ENCODE peak calls at places on chromosomes 4 and X, in eight cellular contexts. L, N, O, U, V, Y, S and I are unnamed samples.

GRCh38 chrX:96770315-96770714 is 85.7 kb downstream of the DIAPH2 start:
- DNase-seq in L (no peak), N (peak), O (no peak), U (no peak), V (peak), Y (no peak), S (no peak), I (no peak)

GRCh38 chr4:33200377-33200776 is 2480.2 kb downstream of the PCDH7 start:
- DNase-seq in L (no peak), N (no peak), O (no peak), U (no peak), V (no peak), Y (no peak), S (no peak), I (no peak)

GRCh38 chrX:10045327-10046000 is 78.3 kb downstream of the CLDN34 start:
- DNase-seq in L (no peak), N (no peak), O (no peak), U (peak), V (no peak), Y (no peak), S (no peak), I (no peak)

GRCh38 chrX:80388206-80388605 is 32.0 kb upstream of the TENT5D start:
- DNase-seq in L (no peak), N (no peak), O (no peak), U (no peak), V (no peak), Y (no peak), S (no peak), I (no peak)

GRCh38 chrX:3711331-3711917 is 2.0 kb downstream of the PRKX start:
- DNase-seq in L (peak), N (no peak), O (no peak), U (no peak), V (no peak), Y (no peak), S (no peak), I (no peak)

GRCh38 chr4:137310156-137310555 is 222.1 kb downstream of the PCDH18 start:
- DNase-seq in L (no peak), N (peak), O (peak), U (no peak), V (peak), Y (peak), S (no peak), I (no peak)

GRCh38 chr4:63080929-63081328 is 1328.3 kb downstream of the TECRL start:
- DNase-seq in L (no peak), N (no peak), O (no peak), U (no peak), V (no peak), Y (no peak), S (no peak), I (no peak)

GRCh38 chr4:48620093-48620492 is 130.0 kb downstream of the ZAR1 start:
- DNase-seq in L (no peak), N (no peak), O (no peak), U (no peak), V (no peak), Y (no peak), S (no peak), I (no peak)

GRCh38 chrX:105837227-105837626 is 14.9 kb downstream of the NRK start:
- DNase-seq in L (no peak), N (peak), O (peak), U (peak), V (peak), Y (peak), S (no peak), I (no peak)

GRCh38 chr4:57110635-57111546 is 706 bp upstream of the IGFBP7 start:
- DNase-seq in L (peak), N (peak), O (peak), U (peak), V (peak), Y (peak), S (peak), I (no peak)

GRCh38 chr4:152640058-152640921 is 39.5 kb downstream of the TMEM154 start:
- DNase-seq in L (no peak), N (peak), O (no peak), U (peak), V (peak), Y (no peak), S (no peak), I (no peak)

GRCh38 chrX:41906515-41907165 is 16.7 kb downstream of the CASK start:
- DNase-seq in L (no peak), N (peak), O (no peak), U (no peak), V (peak), Y (peak), S (no peak), I (no peak)

GRCh38 chr4:185039508-185040273 is 21.4 kb downstream of the HELT start:
- DNase-seq in L (peak), N (peak), O (peak), U (peak), V (peak), Y (peak), S (peak), I (peak)

GRCh38 chrX:45344597-45344996 is 143.9 kb upstream of the DIPK2B start:
- DNase-seq in L (no peak), N (peak), O (peak), U (no peak), V (peak), Y (no peak), S (no peak), I (no peak)

GRCh38 chr4:129403848-129404247 is 307.9 kb downstream of the C4orf33 start:
- DNase-seq in L (no peak), N (no peak), O (no peak), U (no peak), V (no peak), Y (no peak), S (no peak), I (no peak)

GRCh38 chrX:1400731-1401471 is 9.0 kb upstream of the SLC25A6 start:
- DNase-seq in L (no peak), N (no peak), O (no peak), U (no peak), V (no peak), Y (no peak), S (peak), I (no peak)

GRCh38 chr4:24266951-24267577 is 317.3 kb downstream of the DHX15 start:
- DNase-seq in L (no peak), N (peak), O (no peak), U (no peak), V (peak), Y (no peak), S (no peak), I (no peak)

GRCh38 chr4:105022811-105023667 is 123.6 kb upstream of the TET2 start:
- DNase-seq in L (peak), N (peak), O (no peak), U (no peak), V (peak), Y (peak), S (peak), I (no peak)

GRCh38 chr4:82677327-82677726 is 115.5 kb upstream of the TMEM150C start:
- DNase-seq in L (no peak), N (no peak), O (no peak), U (no peak), V (no peak), Y (no peak), S (no peak), I (no peak)

GRCh38 chrX:374566-374965 is 12.1 kb downstream of the PPP2R3B start:
- DNase-seq in L (no peak), N (no peak), O (peak), U (no peak), V (peak), Y (no peak), S (no peak), I (no peak)

GRCh38 chr4:83757121-83757621 is 221.3 kb downstream of the GPAT3 start:
- DNase-seq in L (no peak), N (no peak), O (peak), U (no peak), V (no peak), Y (peak), S (no peak), I (peak)

GRCh38 chr4:5629542-5629941 is 78.8 kb downstream of the EVC2 start:
- DNase-seq in L (no peak), N (no peak), O (no peak), U (no peak), V (no peak), Y (no peak), S (no peak), I (no peak)

GRCh38 chr4:59960143-59960542 is 1240.0 kb upstream of the ADGRL3 start:
- DNase-seq in L (no peak), N (no peak), O (no peak), U (no peak), V (no peak), Y (no peak), S (no peak), I (no peak)

GRCh38 chr4:134216436-134216835 is 14.8 kb upstream of the PABPC4L start:
- DNase-seq in L (no peak), N (peak), O (no peak), U (no peak), V (peak), Y (no peak), S (no peak), I (no peak)

GRCh38 chrX:136030357-136031225 is 45.4 kb downstream of the SLC9A6 start:
- DNase-seq in L (no peak), N (peak), O (peak), U (no peak), V (peak), Y (no peak), S (no peak), I (no peak)

GRCh38 chr4:180059216-180059881 is 2183.9 kb upstream of the TENM3 start:
- DNase-seq in L (no peak), N (no peak), O (no peak), U (no peak), V (no peak), Y (no peak), S (no peak), I (peak)

GRCh38 chrX:102784550-102784949 is 64.0 kb downstream of the GPRASP3 start:
- DNase-seq in L (peak), N (peak), O (no peak), U (no peak), V (no peak), Y (no peak), S (peak), I (no peak)

GRCh38 chrX:15696516-15696915 is 31.9 kb upstream of the CLTRN start:
- DNase-seq in L (no peak), N (no peak), O (no peak), U (no peak), V (no peak), Y (no peak), S (no peak), I (no peak)

GRCh38 chr4:150875367-150875766 is 139.7 kb downstream of the LRBA start:
- DNase-seq in L (no peak), N (no peak), O (no peak), U (no peak), V (no peak), Y (no peak), S (no peak), I (no peak)

GRCh38 chrX:155662297-155662696 is 49.5 kb upstream of the TMLHE start:
- DNase-seq in L (no peak), N (peak), O (no peak), U (no peak), V (peak), Y (no peak), S (no peak), I (no peak)

GRCh38 chrX:143945171-143945570 is 61.3 kb downstream of the UBE2NL start:
- DNase-seq in L (no peak), N (no peak), O (no peak), U (no peak), V (no peak), Y (peak), S (no peak), I (no peak)

GRCh38 chrX:11341274-11342256 is 48.4 kb downstream of the AMELX start:
- DNase-seq in L (peak), N (peak), O (peak), U (peak), V (peak), Y (peak), S (peak), I (no peak)

GRCh38 chrX:84339507-84340364 is 151.7 kb upstream of the RPS6KA6 start:
- DNase-seq in L (no peak), N (peak), O (no peak), U (no peak), V (peak), Y (peak), S (no peak), I (peak)

GRCh38 chr4:142408003-142408441 is 438.1 kb downstream of the INPP4B start:
- DNase-seq in L (no peak), N (peak), O (peak), U (no peak), V (peak), Y (peak), S (no peak), I (no peak)

GRCh38 chrX:132227383-132228112 is 8.3 kb upstream of the RAP2C start:
- DNase-seq in L (no peak), N (peak), O (peak), U (no peak), V (no peak), Y (no peak), S (no peak), I (no peak)

GRCh38 chr4:101954351-101954750 is 163.8 kb downstream of the BANK1 start:
- DNase-seq in L (no peak), N (no peak), O (no peak), U (no peak), V (no peak), Y (no peak), S (no peak), I (no peak)

GRCh38 chr4:71906096-71906495 is 122.2 kb upstream of the GC start:
- DNase-seq in L (no peak), N (no peak), O (no peak), U (no peak), V (no peak), Y (no peak), S (no peak), I (no peak)

GRCh38 chr4:175435437-175435836 is 376.6 kb downstream of the GPM6A start:
- DNase-seq in L (no peak), N (no peak), O (no peak), U (no peak), V (peak), Y (no peak), S (no peak), I (peak)

DNA sequence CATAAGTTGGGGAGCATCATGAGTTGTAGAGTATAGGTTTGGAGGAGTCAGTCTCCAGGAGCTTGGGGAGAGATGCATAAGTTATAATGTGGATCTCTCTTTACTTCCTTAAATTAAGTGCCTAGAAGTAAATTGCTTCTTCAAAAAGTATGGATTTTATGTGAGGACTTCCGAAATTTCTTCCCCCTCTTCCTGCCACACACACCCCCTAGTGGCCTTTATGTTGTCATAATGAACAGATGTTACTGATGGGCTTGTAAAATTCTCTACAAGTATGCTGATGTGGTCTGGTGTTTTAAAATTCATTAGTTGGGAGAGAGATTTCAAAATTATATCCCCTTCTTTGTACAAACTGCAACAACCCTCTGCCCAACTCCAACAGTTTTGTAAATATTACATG is 2.3 kb upstream of the METTL14 start:
- DNase-seq in L (no peak), N (peak), O (peak), U (no peak), V (peak), Y (peak), S (no peak), I (peak)
- H3K4me3 ChIP-seq in L (no peak), N (no peak), O (no peak), U (no peak), V (no peak), Y (no peak), S (no peak), I (peak)

DNA sequence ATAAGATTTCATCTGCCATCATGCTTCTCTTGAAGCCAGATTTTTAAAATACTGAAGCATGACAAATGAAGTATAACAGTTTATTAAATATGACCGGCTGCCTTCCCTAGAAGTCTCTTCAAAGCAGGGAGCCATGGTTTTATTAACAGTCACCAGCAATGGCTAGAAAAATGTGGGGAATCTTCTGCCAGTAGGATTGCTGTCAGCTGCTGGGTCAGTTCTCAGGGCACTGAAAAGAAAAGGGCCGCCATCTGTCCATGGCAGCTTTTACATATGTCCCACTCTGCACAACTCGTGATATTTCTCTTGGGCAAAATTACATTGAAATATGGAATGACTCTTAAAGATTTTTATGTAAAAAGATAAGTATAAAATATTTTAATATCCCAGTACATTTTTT is 2.8 kb downstream of the CCNG2 start:
- DNase-seq in L (no peak), N (no peak), O (no peak), U (no peak), V (no peak), Y (no peak), S (no peak), I (no peak)
- H3K4me3 ChIP-seq in L (no peak), N (no peak), O (no peak), U (no peak), V (no peak), Y (no peak), S (no peak), I (no peak)

GRCh38 chr4:921830-922331 is 10.2 kb downstream of the GAK start:
- DNase-seq in L (peak), N (no peak), O (no peak), U (no peak), V (no peak), Y (no peak), S (peak), I (no peak)
- H3K4me3 ChIP-seq in L (no peak), N (no peak), O (no peak), U (no peak), V (no peak), Y (no peak), S (no peak), I (no peak)

GRCh38 chrX:68833448-68833805 is 4.6 kb downstream of the EFNB1 start:
- DNase-seq in L (peak), N (no peak), O (no peak), U (no peak), V (no peak), Y (no peak), S (no peak), I (no peak)

GRCh38 chrX:68830486-68831404 is 1.9 kb downstream of the EFNB1 start:
- DNase-seq in L (peak), N (no peak), O (no peak), U (no peak), V (no peak), Y (no peak), S (no peak), I (no peak)

GRCh38 chrX:68831405-68832100 is 2.7 kb downstream of the EFNB1 start:
- DNase-seq in L (peak), N (no peak), O (no peak), U (no peak), V (no peak), Y (no peak), S (no peak), I (no peak)

GRCh38 chrX:68832516-68833447 is 4.0 kb downstream of the EFNB1 start:
- DNase-seq in L (peak), N (no peak), O (no peak), U (no peak), V (no peak), Y (no peak), S (no peak), I (no peak)

GRCh38 chrX:68832101-68832416 is 3.2 kb downstream of the EFNB1 start:
- DNase-seq in L (peak), N (peak), O (peak), U (peak), V (peak), Y (peak), S (peak), I (no peak)
- H3K4me3 ChIP-seq in L (peak), N (peak), O (peak), U (peak), V (peak), Y (peak), S (peak), I (peak)

DNA sequence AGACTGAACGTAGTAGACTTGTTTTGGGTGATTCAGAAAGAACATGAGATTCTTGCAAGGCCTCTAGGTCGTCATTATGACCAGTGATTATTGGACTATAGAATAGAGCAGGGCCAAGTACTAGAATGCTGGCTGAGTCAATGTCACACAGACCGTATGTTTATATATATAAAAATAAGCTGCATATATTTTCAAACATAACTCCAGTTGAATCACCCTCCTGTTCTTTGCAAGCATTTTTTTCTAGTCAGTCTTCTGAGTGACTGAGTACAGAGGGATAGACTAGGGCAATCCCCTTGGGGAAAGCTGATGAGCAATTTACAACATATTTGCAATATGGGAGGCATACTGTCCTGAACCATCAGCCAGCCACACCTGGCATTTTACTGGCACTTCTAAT is 48.4 kb upstream of the PRPS1 start:
- DNase-seq in L (no peak), N (peak), O (no peak), U (no peak), V (no peak), Y (peak), S (no peak), I (no peak)
- H3K4me3 ChIP-seq in L (no peak), N (no peak), O (no peak), U (no peak), V (no peak), Y (no peak), S (no peak), I (no peak)

DNA sequence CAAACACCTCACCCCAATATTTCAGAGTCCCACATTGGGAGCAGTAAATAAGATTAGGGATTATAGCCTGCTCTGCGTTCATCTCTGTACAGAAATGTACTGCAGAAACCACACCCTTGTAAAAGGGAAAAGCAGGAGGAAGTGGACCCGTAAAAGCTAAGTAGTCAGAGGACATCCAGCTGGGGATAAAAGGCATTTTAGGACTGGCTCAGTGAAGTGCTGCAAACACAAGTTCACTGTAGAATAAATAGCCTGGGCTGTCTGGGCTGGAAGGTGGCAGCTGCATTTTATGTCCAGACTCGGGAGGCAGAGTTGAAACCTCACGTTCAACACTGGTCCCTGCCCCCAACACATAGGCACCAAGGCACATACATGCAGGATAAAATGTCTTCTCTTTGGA is 178.7 kb upstream of the FAT1 start:
- DNase-seq in L (no peak), N (no peak), O (no peak), U (no peak), V (no peak), Y (no peak), S (no peak), I (no peak)
- H3K4me3 ChIP-seq in L (no peak), N (no peak), O (no peak), U (no peak), V (no peak), Y (no peak), S (no peak), I (no peak)

GRCh38 chr4:74789518-74789917 is 4.8 kb downstream of the BTC start:
- DNase-seq in L (no peak), N (no peak), O (no peak), U (no peak), V (no peak), Y (no peak), S (no peak), I (no peak)

GRCh38 chr4:74794341-74794801 is at the start of gene BTC:
- DNase-seq in L (peak), N (peak), O (no peak), U (no peak), V (peak), Y (peak), S (peak), I (no peak)

GRCh38 chr4:74796631-74797030 is 2.3 kb upstream of the BTC start:
- DNase-seq in L (no peak), N (no peak), O (no peak), U (no peak), V (no peak), Y (no peak), S (no peak), I (no peak)

GRCh38 chr4:74790652-74791051 is 3.7 kb downstream of the BTC start:
- DNase-seq in L (no peak), N (no peak), O (no peak), U (no peak), V (no peak), Y (no peak), S (no peak), I (no peak)

GRCh38 chr4:74793757-74794340 is 474 bp downstream of the BTC start:
- DNase-seq in L (peak), N (peak), O (no peak), U (peak), V (peak), Y (peak), S (peak), I (peak)
- H3K4me3 ChIP-seq in L (peak), N (peak), O (peak), U (peak), V (peak), Y (peak), S (peak), I (peak)